ENCODE peak calls at places on chromosomes 4 and X, in seven cellular contexts. W is endodermal cell; M is CD8-positive, alpha-beta T cell; D is HFF-Myc; H is GM20000; X is colonic mucosa; B is MM.1S. R is an unnamed sample.

GRCh38 chrX:54043696-54044125 is 562 bp downstream of the PHF8 start:
- DNase-seq in W (peak; percentile 75), M (peak; percentile 22), D (no peak), H (peak; percentile 15), X (peak; percentile 36), B (peak; percentile 41), R (peak; percentile 49)

GRCh38 chr4:113869743-113870375 is 108.3 kb upstream of the CAMK2D start:
- DNase-seq in W (no peak), M (no peak), D (no peak), H (peak; percentile 23), X (no peak), B (peak; percentile 69), R (no peak)

GRCh38 chr4:146333187-146333894 is 119.0 kb downstream of the REELD1 start:
- DNase-seq in W (no peak), M (no peak), D (peak; percentile 41), H (peak; percentile 43), X (no peak), B (peak; percentile 74), R (peak; percentile 10)

GRCh38 chr4:48379587-48380140 is 38.3 kb downstream of the SLAIN2 start:
- DNase-seq in W (no peak), M (no peak), D (no peak), H (no peak), X (no peak), B (no peak), R (no peak)

GRCh38 chr4:123976285-123976684 is 579.7 kb downstream of the SPRY1 start:
- DNase-seq in W (peak; percentile 44), M (no peak), D (no peak), H (no peak), X (no peak), B (peak; percentile 47), R (no peak)

GRCh38 chr4:181874582-181874981 is 368.6 kb upstream of the TENM3 start:
- DNase-seq in W (no peak), M (no peak), D (no peak), H (no peak), X (no peak), B (no peak), R (no peak)

GRCh38 chr4:11468901-11469300 is 40.2 kb upstream of the HS3ST1 start:
- DNase-seq in W (peak; percentile 51), M (no peak), D (no peak), H (no peak), X (peak; percentile 34), B (peak; percentile 47), R (no peak)

GRCh38 chr4:79578613-79579012 is 170.6 kb upstream of the GK2 start:
- DNase-seq in W (no peak), M (no peak), D (no peak), H (no peak), X (no peak), B (no peak), R (no peak)

GRCh38 chr4:142719854-142720541 is 126.1 kb downstream of the INPP4B start:
- DNase-seq in W (no peak), M (no peak), D (no peak), H (peak; percentile 4), X (no peak), B (peak; percentile 28), R (no peak)

GRCh38 chrX:69145281-69145680 is 20.0 kb downstream of the PJA1 start:
- DNase-seq in W (peak; percentile 27), M (no peak), D (no peak), H (no peak), X (no peak), B (no peak), R (no peak)

GRCh38 chr4:113358784-113359183 is 309.3 kb downstream of the ANK2 start:
- DNase-seq in W (peak; percentile 51), M (no peak), D (no peak), H (no peak), X (no peak), B (no peak), R (no peak)

GRCh38 chr4:87068591-87069021 is 133.8 kb downstream of the AFF1 start:
- DNase-seq in W (no peak), M (no peak), D (no peak), H (no peak), X (no peak), B (no peak), R (no peak)

GRCh38 chr4:8731364-8731763 is 138.8 kb downstream of the CPZ start:
- DNase-seq in W (peak; percentile 36), M (no peak), D (no peak), H (no peak), X (no peak), B (no peak), R (peak; percentile 5)

GRCh38 chrX:68686684-68687045 is 39.2 kb downstream of the STARD8 start:
- DNase-seq in W (no peak), M (no peak), D (no peak), H (peak; percentile 17), X (no peak), B (no peak), R (no peak)

GRCh38 chr4:20603671-20604313 is 96.5 kb upstream of the PACRGL start:
- DNase-seq in W (no peak), M (no peak), D (no peak), H (no peak), X (no peak), B (no peak), R (no peak)

GRCh38 chrX:37834937-37835336 is 12.4 kb downstream of the DYNLT3 start:
- DNase-seq in W (no peak), M (no peak), D (no peak), H (no peak), X (no peak), B (no peak), R (no peak)

GRCh38 chr4:11367371-11367770 is 61.3 kb downstream of the HS3ST1 start:
- DNase-seq in W (no peak), M (no peak), D (no peak), H (no peak), X (peak; percentile 19), B (no peak), R (peak; percentile 36)

GRCh38 chr4:86453044-86453501 is 93.2 kb upstream of the MAPK10 start:
- DNase-seq in W (no peak), M (no peak), D (no peak), H (no peak), X (peak; percentile 29), B (no peak), R (no peak)

GRCh38 chr4:181637186-181638105 is 605.8 kb upstream of the TENM3 start:
- DNase-seq in W (no peak), M (no peak), D (no peak), H (no peak), X (no peak), B (no peak), R (no peak)

GRCh38 chrX:96424007-96424406 is 260.6 kb upstream of the DIAPH2 start:
- DNase-seq in W (no peak), M (no peak), D (no peak), H (no peak), X (no peak), B (no peak), R (no peak)

GRCh38 chr4:589219-589963 is 13.3 kb upstream of the TMEM271 start:
- DNase-seq in W (no peak), M (no peak), D (no peak), H (no peak), X (no peak), B (no peak), R (no peak)

GRCh38 chr4:100907465-100908454 is 389.9 kb upstream of the EMCN start:
- DNase-seq in W (no peak), M (no peak), D (no peak), H (no peak), X (no peak), B (no peak), R (no peak)

GRCh38 chr4:90857081-90857820 is 730.1 kb downstream of the CCSER1 start:
- DNase-seq in W (no peak), M (no peak), D (no peak), H (no peak), X (no peak), B (no peak), R (no peak)

GRCh38 chr4:3213101-3213416 is 35.9 kb upstream of the MSANTD1 start:
- DNase-seq in W (no peak), M (no peak), D (no peak), H (no peak), X (no peak), B (no peak), R (no peak)

GRCh38 chrX:55161581-55161980 is 58.6 kb upstream of the PAGE5 start:
- DNase-seq in W (peak; percentile 56), M (no peak), D (no peak), H (no peak), X (no peak), B (no peak), R (no peak)

GRCh38 chrX:124433186-124433585 is 86.8 kb downstream of the SH2D1A start:
- DNase-seq in W (no peak), M (no peak), D (no peak), H (no peak), X (no peak), B (no peak), R (no peak)

GRCh38 chr4:152348670-152349069 is 187.2 kb downstream of the FBXW7 start:
- DNase-seq in W (no peak), M (no peak), D (no peak), H (no peak), X (no peak), B (no peak), R (no peak)

GRCh38 chr4:11505225-11505971 is 76.7 kb upstream of the HS3ST1 start:
- DNase-seq in W (no peak), M (no peak), D (no peak), H (no peak), X (peak; percentile 60), B (no peak), R (peak; percentile 56)

GRCh38 chrX:131762802-131763234 is 218.9 kb downstream of the OR13H1 start:
- DNase-seq in W (no peak), M (no peak), D (no peak), H (no peak), X (peak; percentile 78), B (peak; percentile 86), R (peak; percentile 61)

GRCh38 chr4:82721819-82722423 is 76.7 kb downstream of the SCD5 start:
- DNase-seq in W (no peak), M (no peak), D (peak; percentile 37), H (peak; percentile 36), X (no peak), B (peak; percentile 45), R (no peak)

R was measured in transverse colon.